ENCODE peak calls at places on chromosomes 16 and 17, in nine cellular contexts. D is colonic mucosa; E is NCI-H1092; V is dorsolateral prefrontal cortex; H is cardiac muscle cell; I is amniotic stem cell; P is stimulated activated naive CD8-positive, alpha-beta T cell treated with anti-CD3 and anti-CD28 coated beads, Interleukin-15, Interleukin-2, amounts not matched to agents 100 U/mL and 50 U/mL, for 24 hours; W is progenitor cell of endocrine pancreas; R is stimulated activated CD4-positive, alpha-beta T cell treated with anti-CD3 and anti-CD28 coated beads, Interleukin-1b, Interleukin-23, amount 100 ng/mL, for 1 hour. K is an unnamed sample.

GRCh38 chr16:3687792-3688191 is 29.5 kb downstream of the TRAP1 start:
- DNase-seq in D (no peak), E (no peak), V (no peak), H (no peak), I (no peak), P (no peak), W (no peak), R (no peak), K (no peak)

GRCh38 chr16:2364638-2365210 is 24.2 kb upstream of the ABCA3 start:
- DNase-seq in D (no peak), E (no peak), V (no peak), H (peak), I (no peak), P (no peak), W (no peak), R (no peak), K (no peak)

GRCh38 chr16:3655030-3655790 is 719 bp downstream of the DNASE1 start:
- DNase-seq in D (no peak), E (no peak), V (peak), H (no peak), I (no peak), P (no peak), W (no peak), R (no peak), K (no peak)

GRCh38 chr17:75795820-75796607 is 11.4 kb downstream of the UNK start:
- DNase-seq in D (no peak), E (no peak), V (no peak), H (no peak), I (no peak), P (no peak), W (no peak), R (no peak), K (no peak)

GRCh38 chr17:76027159-76027839 is at the start of gene EVPL:
- DNase-seq in D (peak), E (no peak), V (no peak), H (no peak), I (no peak), P (no peak), W (no peak), R (no peak), K (peak)

GRCh38 chr17:51718945-51719344 is 439.6 kb downstream of the CA10 start:
- DNase-seq in D (no peak), E (no peak), V (no peak), H (no peak), I (no peak), P (no peak), W (no peak), R (no peak), K (no peak)

GRCh38 chr17:14299261-14300093 is 1.4 kb upstream of the HS3ST3B1 start:
- DNase-seq in D (peak), E (no peak), V (no peak), H (peak), I (no peak), P (peak), W (peak), R (no peak), K (no peak)

GRCh38 chr17:45345554-45346254 is 28.9 kb upstream of the MAP3K14 start:
- DNase-seq in D (no peak), E (no peak), V (no peak), H (peak), I (no peak), P (no peak), W (no peak), R (no peak), K (no peak)

GRCh38 chr17:39863918-39864746 is at the start of gene IKZF3:
- DNase-seq in D (peak), E (peak), V (no peak), H (peak), I (no peak), P (peak), W (peak), R (peak), K (no peak)

GRCh38 chr16:70391881-70392481 is 45.3 kb downstream of the DDX19A start:
- DNase-seq in D (no peak), E (no peak), V (peak), H (peak), I (peak), P (no peak), W (no peak), R (no peak), K (no peak)

GRCh38 chr17:75566456-75567233 is 21.0 kb upstream of the MYO15B start:
- DNase-seq in D (no peak), E (no peak), V (no peak), H (no peak), I (no peak), P (no peak), W (no peak), R (no peak), K (no peak)

GRCh38 chr17:15440347-15440746 is 27.1 kb downstream of the CDRT4 start:
- DNase-seq in D (no peak), E (no peak), V (no peak), H (no peak), I (no peak), P (no peak), W (no peak), R (no peak), K (no peak)

GRCh38 chr17:73352261-73352660 is 40.5 kb upstream of the CDC42EP4 start:
- DNase-seq in D (no peak), E (no peak), V (no peak), H (no peak), I (no peak), P (no peak), W (no peak), R (no peak), K (no peak)

GRCh38 chr17:1830288-1830687 is 483 bp downstream of the RPA1 start:
- DNase-seq in D (peak), E (no peak), V (no peak), H (peak), I (no peak), P (peak), W (no peak), R (no peak), K (no peak)

GRCh38 chr17:40453881-40454630 is 10.8 kb downstream of the IGFBP4 start:
- DNase-seq in D (no peak), E (no peak), V (no peak), H (no peak), I (no peak), P (no peak), W (no peak), R (no peak), K (no peak)

GRCh38 chr17:42111265-42111636 is 1.3 kb downstream of the DHX58 start:
- DNase-seq in D (no peak), E (no peak), V (no peak), H (no peak), I (no peak), P (no peak), W (no peak), R (no peak), K (no peak)

GRCh38 chr17:68613739-68614298 is 12.7 kb upstream of the FAM20A start:
- DNase-seq in D (peak), E (peak), V (no peak), H (peak), I (no peak), P (peak), W (no peak), R (no peak), K (peak)

GRCh38 chr17:74519951-74520553 is 11.2 kb downstream of the CD300LB start:
- DNase-seq in D (peak), E (no peak), V (no peak), H (no peak), I (no peak), P (no peak), W (no peak), R (no peak), K (no peak)

GRCh38 chr16:56636616-56637413 is 1.7 kb upstream of the MT1A start:
- DNase-seq in D (no peak), E (no peak), V (no peak), H (no peak), I (no peak), P (no peak), W (no peak), R (no peak), K (no peak)

GRCh38 chr17:28370035-28370743 is at the start of gene VTN:
- DNase-seq in D (no peak), E (no peak), V (no peak), H (peak), I (no peak), P (no peak), W (peak), R (no peak), K (peak)

GRCh38 chr16:30645727-30646126 is 5.0 kb upstream of the PRR14 start:
- DNase-seq in D (no peak), E (no peak), V (no peak), H (no peak), I (no peak), P (no peak), W (no peak), R (no peak), K (no peak)

GRCh38 chr17:75846701-75847594 is 2.7 kb upstream of the UNC13D start:
- DNase-seq in D (no peak), E (no peak), V (no peak), H (no peak), I (no peak), P (no peak), W (no peak), R (no peak), K (no peak)

GRCh38 chr17:6713918-6714271 is 726 bp upstream of the SLC13A5 start:
- DNase-seq in D (no peak), E (no peak), V (no peak), H (no peak), I (no peak), P (no peak), W (no peak), R (no peak), K (no peak)

GRCh38 chr16:72256398-72257048 is 84.6 kb upstream of the PMFBP1 start:
- DNase-seq in D (no peak), E (no peak), V (no peak), H (peak), I (peak), P (no peak), W (no peak), R (no peak), K (peak)

GRCh38 chr17:72465191-72466024 is 344.6 kb downstream of the SOX9 start:
- DNase-seq in D (peak), E (peak), V (no peak), H (peak), I (peak), P (no peak), W (no peak), R (no peak), K (peak)

GRCh38 chr17:35607239-35607817 is 20.2 kb downstream of the AP2B1 start:
- DNase-seq in D (no peak), E (no peak), V (no peak), H (no peak), I (no peak), P (no peak), W (no peak), R (no peak), K (no peak)

GRCh38 chr16:84500531-84500930 is 3.9 kb downstream of the MEAK7 start:
- DNase-seq in D (no peak), E (no peak), V (peak), H (no peak), I (no peak), P (no peak), W (no peak), R (no peak), K (no peak)

GRCh38 chr17:1181769-1182137 is 2.0 kb upstream of the ABR start:
- DNase-seq in D (no peak), E (no peak), V (no peak), H (peak), I (no peak), P (no peak), W (no peak), R (no peak), K (no peak)

GRCh38 chr17:56629450-56630187 is 36.1 kb downstream of the NOG start:
- DNase-seq in D (no peak), E (no peak), V (no peak), H (peak), I (peak), P (peak), W (no peak), R (no peak), K (no peak)

GRCh38 chr16:80564394-80564793 is 23.6 kb downstream of the DYNLRB2 start:
- DNase-seq in D (no peak), E (no peak), V (no peak), H (no peak), I (no peak), P (no peak), W (no peak), R (no peak), K (no peak)

GRCh38 chr16:69917739-69918138 is 33.4 kb upstream of the CLEC18A start:
- DNase-seq in D (no peak), E (no peak), V (no peak), H (peak), I (peak), P (no peak), W (peak), R (no peak), K (peak)

K was measured in kidney glomerular epithelial cell.